ENCODE peak calls at places on chromosomes 1 and 21, in five cellular contexts. S is PC-9, R is endodermal cell, Z is aorta, N is tibial artery. M is an unnamed sample. For H3K4me1, the result is how much of the 10 kb centered on the place peaks cover.

GRCh38 chr21:41726970-41727783 is 39.7 kb downstream of the RIPK4 start:
- DNase-seq in S (peak), R (no peak), Z (peak), N (peak), M (peak)

GRCh38 chr1:3639397-3639911 is 10.4 kb downstream of the WRAP73 start:
- DNase-seq in S (no peak), R (no peak), Z (peak), N (no peak), M (no peak)

GRCh38 chr1:145997156-145998023 is 1.0 kb upstream of the TXNIP start:
- DNase-seq in S (no peak), R (no peak), Z (peak), N (peak), M (peak)

GRCh38 chr21:44348861-44349260 is 4.6 kb upstream of the TRPM2 start:
- DNase-seq in S (no peak), R (no peak), Z (no peak), N (no peak), M (no peak)

GRCh38 chr1:229514578-229515275 is 6.6 kb upstream of the NUP133 start:
- DNase-seq in S (peak), R (peak), Z (peak), N (peak), M (peak)

GRCh38 chr21:45461369-45461750 is 56.4 kb downstream of the COL18A1 start:
- DNase-seq in S (no peak), R (no peak), Z (no peak), N (no peak), M (no peak)

GRCh38 chr1:21508580-21509350 is 458 bp upstream of the ALPL start:
- DNase-seq in S (peak), R (peak), Z (peak), N (peak), M (peak)

GRCh38 chr1:170230323-170230722 is 84.6 kb downstream of the NTMT2 start:
- DNase-seq in S (no peak), R (no peak), Z (no peak), N (no peak), M (no peak)

GRCh38 chr1:195604287-195604686 is 1004.0 kb downstream of the KCNT2 start:
- DNase-seq in S (no peak), R (no peak), Z (no peak), N (no peak), M (no peak)

GRCh38 chr1:24878775-24879742 is 51.0 kb downstream of the RUNX3 start:
- DNase-seq in S (no peak), R (no peak), Z (no peak), N (no peak), M (no peak)

GRCh38 chr21:36703123-36703522 is 4.2 kb downstream of the SIM2 start:
- DNase-seq in S (no peak), R (no peak), Z (no peak), N (no peak), M (no peak)

GRCh38 chr21:46098303-46099141 is 610 bp downstream of the COL6A2 start:
- DNase-seq in S (no peak), R (peak), Z (peak), N (peak), M (peak)

GRCh38 chr1:65471901-65472332 is 51.4 kb downstream of the LEPR start:
- DNase-seq in S (no peak), R (no peak), Z (no peak), N (no peak), M (no peak)

GRCh38 chr1:24179251-24179895 is 7.7 kb downstream of the IFNLR1 start:
- DNase-seq in S (no peak), R (no peak), Z (no peak), N (no peak), M (no peak)

GRCh38 chr1:84715620-84716019 is 25.4 kb upstream of the SSX2IP start:
- DNase-seq in S (no peak), R (no peak), Z (no peak), N (no peak), M (no peak)

GRCh38 chr21:35427320-35428040 is 378.4 kb upstream of the RUNX1 start:
- DNase-seq in S (no peak), R (no peak), Z (peak), N (peak), M (no peak)

GRCh38 chr1:194378517-194378916 is 1192.1 kb upstream of the B3GALT2 start:
- DNase-seq in S (no peak), R (peak), Z (no peak), N (no peak), M (no peak)

GRCh38 chr1:3015269-3015635 is 6.0 kb upstream of the ACTRT2 start:
- DNase-seq in S (no peak), R (no peak), Z (peak), N (no peak), M (no peak)

GRCh38 chr1:20223106-20223505 is 36.8 kb upstream of the PLA2G2C start:
- DNase-seq in S (no peak), R (no peak), Z (no peak), N (no peak), M (no peak)

GRCh38 chr21:29133796-29134195 is 3.4 kb downstream of the MAP3K7CL start:
- DNase-seq in S (no peak), R (peak), Z (no peak), N (no peak), M (no peak)

GRCh38 chr1:194644528-194644927 is 1458.1 kb upstream of the B3GALT2 start:
- DNase-seq in S (no peak), R (no peak), Z (no peak), N (no peak), M (no peak)

DNA sequence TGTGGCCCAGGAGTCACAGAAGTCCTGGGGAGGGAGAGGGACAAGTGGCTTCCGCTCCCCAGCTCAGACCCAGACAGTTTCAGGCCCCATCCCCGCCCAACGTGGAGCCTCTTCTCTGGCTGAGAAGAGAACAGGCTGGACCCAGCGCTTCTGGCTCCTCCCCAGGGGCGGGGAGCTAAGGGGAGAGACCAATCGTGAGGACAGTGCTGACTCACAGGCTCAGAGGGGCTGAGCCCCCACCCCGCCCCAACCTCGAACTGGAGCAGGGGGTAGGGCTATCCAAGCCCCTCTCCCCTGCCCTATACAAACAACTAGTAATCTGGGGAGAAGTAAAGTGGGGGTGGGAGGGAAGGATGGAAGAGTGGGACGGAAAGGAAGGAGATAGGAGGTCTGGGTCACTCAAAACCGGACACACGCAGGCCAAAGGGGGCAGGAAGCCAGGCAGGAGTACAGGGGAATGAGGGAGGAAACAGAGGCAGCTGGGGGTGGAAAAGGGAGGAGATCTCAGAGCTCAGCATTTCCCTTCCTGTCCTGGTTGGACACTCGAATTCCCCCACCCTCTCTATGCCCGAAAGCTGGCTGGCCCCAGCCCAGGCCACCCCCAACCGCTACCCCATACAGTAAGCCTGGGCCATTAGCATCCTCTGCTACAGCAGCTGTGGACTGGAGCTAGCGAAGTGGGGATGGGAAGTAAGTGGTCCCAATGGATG is at the start of gene SHC1:
- DNase-seq in S (peak), R (peak), Z (peak), N (peak), M (peak)
- H3K4me1 ChIP-seq in S (under half), R (under half), Z (under half), N (half or more), M (under half)

GRCh38 chr1:76219589-76219914 is 145.0 kb downstream of the ST6GALNAC3 start:
- DNase-seq in S (no peak), R (no peak), Z (no peak), N (no peak), M (no peak)
- H3K27ac ChIP-seq in S (no peak), R (no peak), Z (no peak), N (no peak), M (no peak)

DNA sequence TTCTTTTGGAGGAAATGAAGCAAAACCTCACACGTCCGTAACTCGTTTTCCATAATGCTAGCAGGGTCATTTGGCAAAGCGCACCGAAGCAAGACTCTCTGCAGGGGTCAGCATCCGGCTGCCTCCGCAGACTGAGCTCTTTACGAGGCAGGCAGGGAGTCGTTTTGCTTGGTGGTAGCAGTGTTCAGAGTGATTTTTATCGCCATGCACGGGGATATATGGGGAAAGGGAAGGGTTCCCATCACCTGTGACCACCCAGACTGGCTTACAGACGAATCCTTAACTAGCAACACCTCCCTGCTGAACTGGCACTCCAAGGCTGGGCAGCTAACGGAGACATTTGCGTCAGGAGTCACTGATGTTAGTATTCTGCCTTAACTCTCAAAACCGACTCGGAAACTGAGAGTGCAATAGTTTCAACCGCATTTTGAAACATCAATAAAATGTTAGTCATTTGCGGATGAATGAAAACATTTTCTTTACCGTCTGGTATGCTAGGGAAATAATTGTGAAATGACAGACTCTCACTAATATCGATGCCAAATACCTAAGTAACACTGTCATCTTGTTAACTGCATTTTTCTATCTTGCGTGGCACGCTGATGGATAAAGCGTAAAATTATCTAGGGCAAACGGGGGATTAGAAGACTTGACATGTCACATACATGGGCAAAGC is 2.2 kb upstream of the NEGR1 start:
- DNase-seq in S (peak), R (peak), Z (peak), N (peak), M (peak)
- H3K4me3 ChIP-seq in S (peak), R (peak), Z (peak), N (peak), M (peak)

GRCh38 chr1:110428961-110429360 is 21.5 kb upstream of the LAMTOR5 start:
- DNase-seq in S (no peak), R (no peak), Z (no peak), N (peak), M (no peak)
- H3K4me1 ChIP-seq in S (under half), R (under half), Z (under half), N (under half), M (under half)

GRCh38 chr1:39413902-39414528 is 77.4 kb upstream of the BMP8A start:
- DNase-seq in S (no peak), R (no peak), Z (no peak), N (no peak), M (no peak)
- H3K27ac ChIP-seq in S (no peak), R (no peak), Z (no peak), N (peak), M (no peak)

DNA sequence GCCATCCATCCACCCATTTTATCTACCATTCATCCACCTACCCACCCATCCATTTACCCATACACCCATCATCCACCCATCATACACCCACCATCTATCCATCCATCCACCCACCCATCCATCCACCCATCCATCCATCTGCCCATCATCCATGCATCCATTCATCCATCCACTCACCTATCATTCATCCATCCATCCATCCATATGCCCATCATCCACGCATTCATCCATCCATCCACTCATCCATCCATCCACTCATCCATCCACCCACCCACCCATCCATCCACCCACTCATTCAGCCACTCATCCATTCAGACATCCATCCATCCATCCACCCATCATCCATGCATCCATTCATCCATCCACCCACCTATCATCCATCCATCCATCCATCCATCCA is 31.9 kb upstream of the UTS2 start:
- DNase-seq in S (no peak), R (no peak), Z (no peak), N (no peak), M (no peak)
- H3K4me3 ChIP-seq in S (no peak), R (no peak), Z (no peak), N (no peak), M (no peak)

GRCh38 chr1:248821101-248821500 is 4.6 kb downstream of the SH3BP5L start:
- DNase-seq in S (no peak), R (no peak), Z (peak), N (no peak), M (peak)

GRCh38 chr1:248823517-248824001 is 2.2 kb downstream of the SH3BP5L start:
- DNase-seq in S (no peak), R (no peak), Z (no peak), N (no peak), M (peak)

GRCh38 chr1:248824301-248824700 is 1.4 kb downstream of the SH3BP5L start:
- DNase-seq in S (no peak), R (no peak), Z (no peak), N (no peak), M (no peak)

GRCh38 chr1:248821641-248822040 is 4.1 kb downstream of the SH3BP5L start:
- DNase-seq in S (no peak), R (no peak), Z (no peak), N (no peak), M (no peak)

GRCh38 chr1:248822148-248823032 is 3.3 kb downstream of the SH3BP5L start:
- DNase-seq in S (no peak), R (no peak), Z (no peak), N (no peak), M (no peak)
- H3K4me1 ChIP-seq in S (under half), R (under half), Z (under half), N (half or more), M (half or more)

GRCh38 chr21:38878394-38879179 is 72.9 kb downstream of the ETS2 start:
- DNase-seq in S (no peak), R (no peak), Z (no peak), N (no peak), M (no peak)

GRCh38 chr21:38881041-38881570 is 75.4 kb downstream of the ETS2 start:
- DNase-seq in S (no peak), R (no peak), Z (no peak), N (no peak), M (no peak)

GRCh38 chr21:38883142-38883541 is 77.4 kb downstream of the ETS2 start:
- DNase-seq in S (no peak), R (no peak), Z (no peak), N (no peak), M (no peak)

GRCh38 chr21:38879912-38880577 is 74.3 kb downstream of the ETS2 start:
- DNase-seq in S (no peak), R (no peak), Z (no peak), N (no peak), M (no peak)

DNA sequence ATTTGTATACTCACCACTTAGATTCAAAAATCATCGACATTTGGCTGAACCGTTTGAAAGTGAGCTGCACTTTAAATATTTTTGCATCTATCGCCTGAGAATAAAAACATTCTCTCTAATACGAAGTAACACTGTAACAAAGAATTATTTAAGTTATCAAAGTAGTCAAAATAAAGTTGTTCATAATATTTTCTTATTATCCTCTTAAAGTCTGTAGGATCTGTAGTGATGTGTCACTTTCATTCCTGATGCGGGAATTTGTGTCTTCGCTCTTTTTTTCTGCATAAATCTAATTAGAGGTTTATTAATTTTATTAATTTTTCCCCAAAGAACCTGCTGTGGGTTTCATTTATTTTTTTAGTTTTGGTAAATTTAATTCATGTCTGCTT is 74.8 kb downstream of the ETS2 start:
- DNase-seq in S (no peak), R (no peak), Z (no peak), N (no peak), M (no peak)
- H3K27ac ChIP-seq in S (no peak), R (no peak), Z (no peak), N (no peak), M (no peak)

GRCh38 chr21:26583737-26584136 is 10.7 kb upstream of the CYYR1 start:
- DNase-seq in S (no peak), R (no peak), Z (no peak), N (no peak), M (no peak)
- H3K4me3 ChIP-seq in S (no peak), R (no peak), Z (no peak), N (no peak), M (no peak)

DNA sequence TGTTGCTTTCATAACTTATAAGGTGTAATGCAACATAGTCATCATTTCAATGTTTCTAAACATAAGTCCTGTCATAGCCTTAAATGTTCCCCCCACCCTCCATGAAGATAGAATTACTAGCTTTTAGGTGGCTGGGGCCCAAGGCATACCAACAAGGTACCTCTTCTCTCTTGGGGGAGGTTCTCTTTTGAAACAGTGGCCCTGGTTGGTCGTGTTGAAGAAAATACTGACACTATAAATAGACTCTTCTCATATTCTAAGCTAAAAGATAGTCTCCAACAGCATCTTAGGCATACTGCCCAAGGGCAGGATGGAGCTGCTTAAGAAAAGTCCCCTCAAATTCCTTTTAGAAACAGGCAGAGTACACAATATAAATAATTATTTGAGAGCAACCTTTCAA is 255.0 kb downstream of the FAF1 start:
- DNase-seq in S (no peak), R (no peak), Z (no peak), N (no peak), M (no peak)
- H3K4me1 ChIP-seq in S (under half), R (under half), Z (under half), N (under half), M (under half)